ENCODE peak calls at places on chromosome 3, in seven cellular contexts. One of them, this sample, is unnamed.

GRCh38 chr3:184334470-184335158 is 2.8 kb upstream of the FAM131A start:
- DNase-seq in brain pericyte: no peak
- DNase-seq in AG04450: no peak
- DNase-seq in T-helper 2 cell: peak; percentile 32
- DNase-seq in dorsolateral prefrontal cortex: no peak
- DNase-seq in HepG2: no peak
- DNase-seq in central memory CD4-positive, alpha-beta T cell: peak; percentile 32
- DNase-seq in this sample: peak; percentile 54

GRCh38 chr3:32401541-32402052 is 9.9 kb downstream of the CMTM7 start:
- DNase-seq in dorsolateral prefrontal cortex: peak; percentile 63
- DNase-seq in AG04450: no peak
- DNase-seq in central memory CD4-positive, alpha-beta T cell: peak; percentile 63
- DNase-seq in HepG2: peak; percentile 46
- DNase-seq in T-helper 2 cell: peak; percentile 45
- DNase-seq in brain pericyte: no peak
- DNase-seq in this sample: peak; percentile 82

GRCh38 chr3:195198424-195199346 is 72.3 kb downstream of the XXYLT1 start:
- DNase-seq in brain pericyte: no peak
- DNase-seq in dorsolateral prefrontal cortex: peak; percentile 15
- DNase-seq in central memory CD4-positive, alpha-beta T cell: no peak
- DNase-seq in AG04450: no peak
- DNase-seq in T-helper 2 cell: no peak
- DNase-seq in HepG2: peak; percentile 85
- DNase-seq in this sample: no peak

GRCh38 chr3:113695818-113696645 is at the start of gene USF3:
- DNase-seq in HepG2: peak; percentile 45
- DNase-seq in central memory CD4-positive, alpha-beta T cell: peak; percentile 81
- DNase-seq in brain pericyte: no peak
- DNase-seq in T-helper 2 cell: peak; percentile 83
- DNase-seq in dorsolateral prefrontal cortex: peak; percentile 39
- DNase-seq in AG04450: no peak
- DNase-seq in this sample: peak; percentile 89

GRCh38 chr3:12275974-12276373 is 12.9 kb upstream of the PPARG start:
- DNase-seq in central memory CD4-positive, alpha-beta T cell: no peak
- DNase-seq in HepG2: no peak
- DNase-seq in brain pericyte: no peak
- DNase-seq in dorsolateral prefrontal cortex: no peak
- DNase-seq in T-helper 2 cell: no peak
- DNase-seq in AG04450: no peak
- DNase-seq in this sample: no peak

GRCh38 chr3:120364821-120365220 is 15.7 kb upstream of the LRRC58 start:
- DNase-seq in brain pericyte: no peak
- DNase-seq in HepG2: no peak
- DNase-seq in AG04450: no peak
- DNase-seq in central memory CD4-positive, alpha-beta T cell: no peak
- DNase-seq in T-helper 2 cell: no peak
- DNase-seq in dorsolateral prefrontal cortex: no peak
- DNase-seq in this sample: no peak

GRCh38 chr3:197520311-197521276 is 35.2 kb downstream of the BDH1 start:
- DNase-seq in AG04450: no peak
- DNase-seq in HepG2: peak; percentile 96
- DNase-seq in T-helper 2 cell: no peak
- DNase-seq in brain pericyte: no peak
- DNase-seq in dorsolateral prefrontal cortex: peak; percentile 61
- DNase-seq in central memory CD4-positive, alpha-beta T cell: no peak
- DNase-seq in this sample: no peak

GRCh38 chr3:88188436-88188835 is 38.7 kb downstream of the C3orf38 start:
- DNase-seq in AG04450: no peak
- DNase-seq in HepG2: peak; percentile 21
- DNase-seq in T-helper 2 cell: no peak
- DNase-seq in brain pericyte: no peak
- DNase-seq in dorsolateral prefrontal cortex: peak; percentile 72
- DNase-seq in central memory CD4-positive, alpha-beta T cell: no peak
- DNase-seq in this sample: no peak

GRCh38 chr3:13093687-13094086 is 20.5 kb upstream of the IQSEC1 start:
- DNase-seq in T-helper 2 cell: no peak
- DNase-seq in brain pericyte: no peak
- DNase-seq in HepG2: no peak
- DNase-seq in central memory CD4-positive, alpha-beta T cell: no peak
- DNase-seq in dorsolateral prefrontal cortex: no peak
- DNase-seq in AG04450: no peak
- DNase-seq in this sample: no peak

GRCh38 chr3:59774613-59775012 is 724.8 kb upstream of the CFAP20DC start:
- DNase-seq in T-helper 2 cell: no peak
- DNase-seq in HepG2: no peak
- DNase-seq in dorsolateral prefrontal cortex: no peak
- DNase-seq in AG04450: peak; percentile 57
- DNase-seq in brain pericyte: no peak
- DNase-seq in central memory CD4-positive, alpha-beta T cell: no peak
- DNase-seq in this sample: no peak

GRCh38 chr3:40166997-40167396 is 142.5 kb upstream of the EIF1B start:
- DNase-seq in brain pericyte: no peak
- DNase-seq in AG04450: no peak
- DNase-seq in central memory CD4-positive, alpha-beta T cell: no peak
- DNase-seq in HepG2: no peak
- DNase-seq in T-helper 2 cell: no peak
- DNase-seq in dorsolateral prefrontal cortex: no peak
- DNase-seq in this sample: no peak

GRCh38 chr3:45509768-45510129 is 84.8 kb upstream of the LIMD1 start:
- DNase-seq in central memory CD4-positive, alpha-beta T cell: no peak
- DNase-seq in AG04450: no peak
- DNase-seq in HepG2: no peak
- DNase-seq in dorsolateral prefrontal cortex: no peak
- DNase-seq in brain pericyte: no peak
- DNase-seq in T-helper 2 cell: no peak
- DNase-seq in this sample: no peak

GRCh38 chr3:183098538-183099025 is 714 bp downstream of the MCCC1 start:
- DNase-seq in brain pericyte: no peak
- DNase-seq in dorsolateral prefrontal cortex: no peak
- DNase-seq in central memory CD4-positive, alpha-beta T cell: no peak
- DNase-seq in T-helper 2 cell: no peak
- DNase-seq in HepG2: no peak
- DNase-seq in AG04450: no peak
- DNase-seq in this sample: no peak

GRCh38 chr3:107978116-107979057 is 112.4 kb downstream of the CD47 start:
- DNase-seq in dorsolateral prefrontal cortex: no peak
- DNase-seq in T-helper 2 cell: no peak
- DNase-seq in HepG2: no peak
- DNase-seq in central memory CD4-positive, alpha-beta T cell: peak; percentile 17
- DNase-seq in brain pericyte: no peak
- DNase-seq in AG04450: no peak
- DNase-seq in this sample: no peak

GRCh38 chr3:50609071-50609742 is 2.4 kb downstream of the CISH start:
- DNase-seq in central memory CD4-positive, alpha-beta T cell: no peak
- DNase-seq in AG04450: no peak
- DNase-seq in HepG2: no peak
- DNase-seq in T-helper 2 cell: no peak
- DNase-seq in brain pericyte: no peak
- DNase-seq in dorsolateral prefrontal cortex: no peak
- DNase-seq in this sample: no peak

GRCh38 chr3:142794510-142794909 is 70.7 kb downstream of the TRPC1 start:
- DNase-seq in AG04450: no peak
- DNase-seq in central memory CD4-positive, alpha-beta T cell: no peak
- DNase-seq in HepG2: no peak
- DNase-seq in brain pericyte: no peak
- DNase-seq in T-helper 2 cell: no peak
- DNase-seq in dorsolateral prefrontal cortex: no peak
- DNase-seq in this sample: no peak

GRCh38 chr3:119331661-119332060 is 37.5 kb downstream of the ARHGAP31 start:
- DNase-seq in AG04450: no peak
- DNase-seq in central memory CD4-positive, alpha-beta T cell: no peak
- DNase-seq in brain pericyte: no peak
- DNase-seq in T-helper 2 cell: no peak
- DNase-seq in HepG2: no peak
- DNase-seq in dorsolateral prefrontal cortex: no peak
- DNase-seq in this sample: no peak

GRCh38 chr3:57749542-57749941 is 6.6 kb upstream of the SLMAP start:
- DNase-seq in T-helper 2 cell: no peak
- DNase-seq in central memory CD4-positive, alpha-beta T cell: no peak
- DNase-seq in dorsolateral prefrontal cortex: no peak
- DNase-seq in AG04450: no peak
- DNase-seq in HepG2: no peak
- DNase-seq in brain pericyte: no peak
- DNase-seq in this sample: no peak

GRCh38 chr3:159763466-159764210 is 225.0 kb upstream of the IL12A start:
- DNase-seq in T-helper 2 cell: no peak
- DNase-seq in brain pericyte: no peak
- DNase-seq in HepG2: no peak
- DNase-seq in central memory CD4-positive, alpha-beta T cell: no peak
- DNase-seq in AG04450: peak; percentile 54
- DNase-seq in dorsolateral prefrontal cortex: peak; percentile 60
- DNase-seq in this sample: peak; percentile 49

GRCh38 chr3:40192628-40193027 is 116.9 kb upstream of the EIF1B start:
- DNase-seq in central memory CD4-positive, alpha-beta T cell: no peak
- DNase-seq in AG04450: no peak
- DNase-seq in brain pericyte: no peak
- DNase-seq in HepG2: no peak
- DNase-seq in dorsolateral prefrontal cortex: no peak
- DNase-seq in T-helper 2 cell: no peak
- DNase-seq in this sample: no peak

GRCh38 chr3:50140990-50141389 is 14.1 kb upstream of the SEMA3F start:
- DNase-seq in T-helper 2 cell: no peak
- DNase-seq in HepG2: no peak
- DNase-seq in dorsolateral prefrontal cortex: no peak
- DNase-seq in AG04450: no peak
- DNase-seq in brain pericyte: no peak
- DNase-seq in central memory CD4-positive, alpha-beta T cell: no peak
- DNase-seq in this sample: no peak

GRCh38 chr3:120350431-120350941 is 1.3 kb upstream of the LRRC58 start:
- DNase-seq in dorsolateral prefrontal cortex: no peak
- DNase-seq in central memory CD4-positive, alpha-beta T cell: no peak
- DNase-seq in T-helper 2 cell: no peak
- DNase-seq in AG04450: peak; percentile 54
- DNase-seq in brain pericyte: no peak
- DNase-seq in HepG2: peak; percentile 50
- DNase-seq in this sample: no peak

GRCh38 chr3:190697502-190697830 is 165.0 kb downstream of the GMNC start:
- DNase-seq in AG04450: no peak
- DNase-seq in dorsolateral prefrontal cortex: no peak
- DNase-seq in central memory CD4-positive, alpha-beta T cell: no peak
- DNase-seq in brain pericyte: no peak
- DNase-seq in T-helper 2 cell: no peak
- DNase-seq in HepG2: no peak
- DNase-seq in this sample: no peak

GRCh38 chr3:184636774-184637316 is 75.0 kb downstream of the MAGEF1 start:
- DNase-seq in AG04450: peak; percentile 36
- DNase-seq in HepG2: no peak
- DNase-seq in T-helper 2 cell: no peak
- DNase-seq in brain pericyte: no peak
- DNase-seq in central memory CD4-positive, alpha-beta T cell: no peak
- DNase-seq in dorsolateral prefrontal cortex: no peak
- DNase-seq in this sample: peak; percentile 52

GRCh38 chr3:163785693-163786092 is 1292.6 kb downstream of the SI start:
- DNase-seq in central memory CD4-positive, alpha-beta T cell: no peak
- DNase-seq in brain pericyte: no peak
- DNase-seq in HepG2: no peak
- DNase-seq in dorsolateral prefrontal cortex: no peak
- DNase-seq in AG04450: no peak
- DNase-seq in T-helper 2 cell: no peak
- DNase-seq in this sample: no peak

GRCh38 chr3:176961916-176962315 is 235.4 kb downstream of the TBL1XR1 start:
- DNase-seq in AG04450: no peak
- DNase-seq in HepG2: no peak
- DNase-seq in dorsolateral prefrontal cortex: no peak
- DNase-seq in T-helper 2 cell: no peak
- DNase-seq in central memory CD4-positive, alpha-beta T cell: no peak
- DNase-seq in brain pericyte: no peak
- DNase-seq in this sample: no peak

GRCh38 chr3:61688307-61688695 is 126.9 kb downstream of the PTPRG start:
- DNase-seq in brain pericyte: no peak
- DNase-seq in HepG2: no peak
- DNase-seq in T-helper 2 cell: no peak
- DNase-seq in dorsolateral prefrontal cortex: no peak
- DNase-seq in AG04450: no peak
- DNase-seq in central memory CD4-positive, alpha-beta T cell: no peak
- DNase-seq in this sample: no peak

GRCh38 chr3:23944007-23944760 is 902 bp upstream of the NR1D2 start:
- DNase-seq in dorsolateral prefrontal cortex: no peak
- DNase-seq in brain pericyte: no peak
- DNase-seq in AG04450: no peak
- DNase-seq in T-helper 2 cell: no peak
- DNase-seq in HepG2: no peak
- DNase-seq in central memory CD4-positive, alpha-beta T cell: no peak
- DNase-seq in this sample: no peak

GRCh38 chr3:61315874-61316273 is 64.6 kb upstream of the FHIT start:
- DNase-seq in T-helper 2 cell: no peak
- DNase-seq in brain pericyte: no peak
- DNase-seq in AG04450: no peak
- DNase-seq in dorsolateral prefrontal cortex: no peak
- DNase-seq in central memory CD4-positive, alpha-beta T cell: no peak
- DNase-seq in HepG2: peak; percentile 1
- DNase-seq in this sample: no peak

GRCh38 chr3:129305592-129306091 is 27.0 kb downstream of the HMCES start:
- DNase-seq in HepG2: no peak
- DNase-seq in AG04450: no peak
- DNase-seq in brain pericyte: no peak
- DNase-seq in dorsolateral prefrontal cortex: peak; percentile 41
- DNase-seq in T-helper 2 cell: no peak
- DNase-seq in central memory CD4-positive, alpha-beta T cell: no peak
- DNase-seq in this sample: no peak

GRCh38 chr3:152071315-152071714 is 197.4 kb upstream of the MBNL1 start:
- DNase-seq in central memory CD4-positive, alpha-beta T cell: no peak
- DNase-seq in brain pericyte: no peak
- DNase-seq in dorsolateral prefrontal cortex: no peak
- DNase-seq in AG04450: no peak
- DNase-seq in T-helper 2 cell: no peak
- DNase-seq in HepG2: no peak
- DNase-seq in this sample: no peak

GRCh38 chr3:46892285-46893145 is 15.0 kb downstream of the PTH1R start:
- DNase-seq in dorsolateral prefrontal cortex: peak; percentile 64
- DNase-seq in central memory CD4-positive, alpha-beta T cell: no peak
- DNase-seq in AG04450: peak; percentile 8
- DNase-seq in T-helper 2 cell: no peak
- DNase-seq in brain pericyte: no peak
- DNase-seq in HepG2: no peak
- DNase-seq in this sample: no peak

GRCh38 chr3:32140943-32141342 is 34.5 kb downstream of the GPD1L start:
- DNase-seq in dorsolateral prefrontal cortex: no peak
- DNase-seq in T-helper 2 cell: no peak
- DNase-seq in central memory CD4-positive, alpha-beta T cell: no peak
- DNase-seq in AG04450: no peak
- DNase-seq in HepG2: no peak
- DNase-seq in brain pericyte: no peak
- DNase-seq in this sample: no peak

GRCh38 chr3:171206283-171206682 is 179.8 kb upstream of the SLC2A2 start:
- DNase-seq in HepG2: no peak
- DNase-seq in AG04450: no peak
- DNase-seq in central memory CD4-positive, alpha-beta T cell: no peak
- DNase-seq in brain pericyte: no peak
- DNase-seq in dorsolateral prefrontal cortex: no peak
- DNase-seq in T-helper 2 cell: no peak
- DNase-seq in this sample: no peak

GRCh38 chr3:131702156-131702555 is 199.4 kb upstream of the MRPL3 start:
- DNase-seq in AG04450: no peak
- DNase-seq in central memory CD4-positive, alpha-beta T cell: no peak
- DNase-seq in brain pericyte: no peak
- DNase-seq in HepG2: no peak
- DNase-seq in T-helper 2 cell: no peak
- DNase-seq in dorsolateral prefrontal cortex: no peak
- DNase-seq in this sample: no peak

GRCh38 chr3:111072016-111072891 is 638 bp downstream of the NECTIN3 start:
- DNase-seq in T-helper 2 cell: no peak
- DNase-seq in HepG2: peak; percentile 5
- DNase-seq in dorsolateral prefrontal cortex: no peak
- DNase-seq in central memory CD4-positive, alpha-beta T cell: peak; percentile 21
- DNase-seq in brain pericyte: no peak
- DNase-seq in AG04450: no peak
- DNase-seq in this sample: peak; percentile 28

This sample was measured in activated CD8-positive, alpha-beta T cell treated with anti-CD3 and anti-CD28 coated beads, Interleukin-2, amount 10 ng/mL, durations not matched to agents 7 days and 5 days.